ENCODE peak calls at places on chromosomes 13 and 19, in nine cellular contexts. Y, F, K, J, I, S, R, U and G are unnamed samples.

GRCh38 chr13:29505950-29506349 is 89.5 kb downstream of the SLC7A1 start:
- DNase-seq in U (no peak), Y (no peak), R (no peak), F (no peak), J (no peak), I (no peak), K (no peak), S (no peak), G (no peak)

GRCh38 chr13:79901336-79901735 is 420.4 kb downstream of the NDFIP2 start:
- DNase-seq in J (peak; percentile 13), U (no peak), K (no peak), I (peak; percentile 57), Y (no peak), S (peak; percentile 29), R (no peak), F (peak; percentile 7), G (no peak)

GRCh38 chr19:50573741-50574461 is 5.7 kb upstream of the LRRC4B start:
- DNase-seq in U (no peak), R (no peak), F (no peak), I (no peak), K (no peak), Y (no peak), J (no peak), S (no peak), G (no peak)

GRCh38 chr13:59112375-59112774 is 1051.4 kb downstream of the DIAPH3 start:
- DNase-seq in R (no peak), S (no peak), U (no peak), K (peak; percentile 5), J (peak; percentile 99), Y (peak; percentile 61), F (peak; percentile 100), I (peak; percentile 99), G (no peak)

GRCh38 chr19:5290336-5291262 is 50.0 kb downstream of the PTPRS start:
- DNase-seq in K (peak; percentile 26), F (no peak), R (no peak), S (no peak), I (no peak), U (no peak), Y (no peak), J (no peak), G (no peak)

GRCh38 chr19:58395220-58395978 is at the start of gene RNF225:
- DNase-seq in U (no peak), F (no peak), Y (peak; percentile 83), R (peak; percentile 88), K (no peak), I (no peak), J (no peak), S (peak; percentile 69), G (no peak)

GRCh38 chr13:26679411-26679810 is 81.2 kb downstream of the GPR12 start:
- DNase-seq in S (no peak), U (no peak), I (peak; percentile 61), J (peak; percentile 81), Y (peak; percentile 10), F (peak; percentile 8), K (no peak), R (no peak), G (no peak)

GRCh38 chr13:73141292-73141771 is 82.5 kb downstream of the KLF5 start:
- DNase-seq in J (peak; percentile 15), K (no peak), Y (no peak), I (peak; percentile 5), S (no peak), R (no peak), U (no peak), F (peak; percentile 57), G (no peak)

GRCh38 chr13:57286511-57287098 is 119.6 kb downstream of the PRR20E start:
- DNase-seq in Y (no peak), J (no peak), R (peak; percentile 78), S (no peak), I (no peak), F (no peak), K (peak; percentile 1), U (no peak), G (no peak)

GRCh38 chr13:49869514-49869913 is 66.6 kb downstream of the SPRYD7 start:
- DNase-seq in S (peak; percentile 73), Y (peak; percentile 15), I (peak; percentile 33), R (peak; percentile 67), F (no peak), J (peak; percentile 36), U (peak; percentile 38), K (peak; percentile 43), G (no peak)

GRCh38 chr19:52673014-52673413 is 34.9 kb upstream of the ZNF83 start:
- DNase-seq in S (no peak), F (no peak), J (peak; percentile 43), U (no peak), K (no peak), Y (no peak), R (no peak), I (peak; percentile 57), G (no peak)

GRCh38 chr13:33057019-33057785 is 41.0 kb downstream of the KL start:
- DNase-seq in Y (peak; percentile 47), J (peak; percentile 6), R (no peak), F (no peak), S (peak; percentile 58), I (no peak), U (peak; percentile 4), K (peak; percentile 47), G (no peak)

GRCh38 chr19:55231391-55232283 is 3.1 kb upstream of the TMEM86B start:
- DNase-seq in Y (no peak), R (no peak), I (no peak), F (no peak), U (no peak), K (no peak), S (no peak), J (no peak), G (no peak)

GRCh38 chr13:113853518-113854237 is 10.2 kb downstream of the GAS6 start:
- DNase-seq in Y (no peak), K (no peak), F (no peak), U (no peak), I (peak; percentile 65), R (peak; percentile 25), J (peak; percentile 44), S (no peak), G (no peak)

GRCh38 chr19:12676928-12677327 is 4.8 kb downstream of the DHPS start:
- DNase-seq in I (no peak), U (no peak), J (no peak), K (no peak), F (no peak), R (no peak), S (no peak), Y (no peak), G (no peak)

GRCh38 chr19:55670280-55671053 is 4.6 kb upstream of the EPN1 start:
- DNase-seq in S (no peak), R (peak; percentile 72), K (no peak), F (no peak), I (no peak), Y (no peak), U (no peak), J (peak; percentile 20), G (no peak)

GRCh38 chr19:40714519-40715299 is 2.0 kb downstream of the COQ8B start:
- DNase-seq in R (peak; percentile 96), U (peak; percentile 93), I (peak; percentile 91), Y (peak; percentile 84), K (peak; percentile 95), J (peak; percentile 89), F (peak; percentile 86), S (peak; percentile 98), G (peak; percentile 75)

GRCh38 chr13:99967498-99967883 is 4.1 kb downstream of the ZIC5 start:
- DNase-seq in J (no peak), F (no peak), R (no peak), Y (no peak), U (no peak), S (no peak), I (no peak), K (peak; percentile 20), G (no peak)

GRCh38 chr19:29364224-29364726 is 151.3 kb upstream of the UQCRFS1 start:
- DNase-seq in R (peak; percentile 43), F (no peak), I (no peak), Y (no peak), K (no peak), S (peak; percentile 52), U (no peak), J (no peak), G (no peak)

GRCh38 chr13:32309812-32310706 is 5.1 kb downstream of the ZAR1L start:
- DNase-seq in U (peak; percentile 67), F (peak; percentile 40), J (peak; percentile 72), K (peak; percentile 47), S (peak; percentile 74), I (peak; percentile 83), Y (peak; percentile 65), R (peak; percentile 32), G (no peak)

DNA sequence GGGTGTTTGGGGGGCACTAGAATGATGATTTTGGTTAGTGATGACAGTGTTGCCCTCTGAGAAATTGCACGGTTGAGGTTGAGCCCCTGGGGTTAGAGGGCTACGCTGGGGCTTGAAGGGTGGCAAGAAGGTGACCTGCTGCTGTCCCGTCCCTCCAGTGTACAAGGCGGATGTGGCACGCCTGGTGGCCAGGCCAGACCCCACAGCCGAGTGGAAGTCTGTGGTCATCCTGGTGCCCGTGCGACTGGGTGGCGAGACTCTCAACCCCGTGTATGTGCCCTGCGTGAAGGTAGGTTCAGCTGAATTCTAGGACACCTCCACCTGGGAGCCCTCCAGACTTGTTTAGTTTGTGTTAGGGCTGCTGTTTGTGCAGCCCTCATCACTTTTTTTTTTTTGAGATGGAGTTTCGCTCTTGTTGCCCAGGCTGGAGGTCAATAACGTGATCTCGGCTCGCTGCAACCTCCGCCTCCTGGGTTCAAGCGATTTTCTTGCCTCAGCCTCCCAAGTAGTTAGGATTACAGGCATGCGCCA is 5.1 kb downstream of the ATG4D start:
- DNase-seq in Y (no peak), J (no peak), U (no peak), K (no peak), I (no peak), F (no peak), S (no peak), R (no peak), G (no peak)
- H2AFZ ChIP-seq in Y (no peak overlapping the region), J (no peak overlapping the region), U (no peak overlapping the region), K (no peak overlapping the region), I (no peak overlapping the region), F (no peak overlapping the region), S (no peak overlapping the region), R (no peak overlapping the region), G (no peak overlapping the region)

GRCh38 chr13:103078145-103078544 is 11.9 kb upstream of the SLC10A2 start:
- DNase-seq in J (no peak), S (no peak), Y (no peak), R (no peak), U (no peak), K (no peak), I (no peak), F (no peak), G (no peak)
- H2AFZ ChIP-seq in J (no peak overlapping the region), S (no peak overlapping the region), Y (no peak overlapping the region), R (no peak overlapping the region), U (no peak overlapping the region), K (no peak overlapping the region), I (no peak overlapping the region), F (no peak overlapping the region), G (no peak overlapping the region)

GRCh38 chr19:48379058-48379457 is 12.3 kb downstream of the KDELR1 start:
- DNase-seq in F (no peak), K (no peak), U (no peak), I (no peak), S (no peak), J (no peak), Y (peak; percentile 17), R (no peak), G (no peak)
- H2AFZ ChIP-seq in F (no peak overlapping the region), K (no peak overlapping the region), U (no peak overlapping the region), I (no peak overlapping the region), S (no peak overlapping the region), J (no peak overlapping the region), Y (no peak overlapping the region), R (no peak overlapping the region), G (no peak overlapping the region)

DNA sequence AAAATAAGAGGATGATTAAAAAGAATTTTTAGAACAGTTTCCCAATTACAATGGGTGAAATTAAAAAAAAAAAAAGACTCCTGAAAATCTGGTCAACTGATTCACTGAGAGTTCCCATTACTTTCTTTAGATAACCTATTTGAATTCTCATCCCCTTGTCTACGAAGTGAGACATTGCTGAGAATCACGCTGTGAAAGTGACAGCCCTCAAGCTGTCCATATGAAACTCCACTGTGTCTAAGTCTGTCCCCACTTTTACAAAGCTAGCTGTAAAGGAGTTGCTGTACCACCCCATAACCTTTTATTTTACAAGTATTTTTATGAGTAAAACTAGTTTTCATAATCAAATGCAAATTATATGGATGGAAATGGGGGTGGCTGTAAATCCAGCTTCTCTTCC is 1219.3 kb downstream of the UQCRFS1 start:
- DNase-seq in Y (no peak), R (no peak), I (no peak), K (no peak), U (no peak), F (no peak), J (no peak), S (no peak), G (no peak)
- H2AFZ ChIP-seq in Y (no peak overlapping the region), R (no peak overlapping the region), I (no peak overlapping the region), K (no peak overlapping the region), U (no peak overlapping the region), F (no peak overlapping the region), J (no peak overlapping the region), S (no peak overlapping the region), G (no peak overlapping the region)